ENCODE peak calls at places on chromosomes 12 and 14, in nine cellular contexts. O is body of pancreas, Y is OCI-M1, Q is GM03348, K is AG09319, U is endodermal cell, F is DMS79, N is HCEC 1CT, A is astrocyte of the spinal cord. S is an unnamed sample.
A peak's percentile ranks its signal among the peaks of the same experiment; 100 is the strongest.

GRCh38 chr12:47413806-47414205 is 292.0 kb downstream of the RPAP3 start:
- DNase-seq in O (no peak), Y (no peak), Q (peak; percentile 72), K (no peak), U (no peak), F (no peak), N (no peak), A (peak; percentile 33), S (no peak)

GRCh38 chr14:104102282-104102914 is 16.9 kb downstream of the ASPG start:
- DNase-seq in O (no peak), Y (no peak), Q (no peak), K (no peak), U (peak; percentile 29), F (no peak), N (no peak), A (no peak), S (no peak)

GRCh38 chr12:59452746-59453145 is 143.1 kb upstream of the SLC16A7 start:
- DNase-seq in O (no peak), Y (no peak), Q (peak; percentile 11), K (peak; percentile 11), U (no peak), F (no peak), N (peak; percentile 8), A (no peak), S (no peak)

GRCh38 chr12:27018071-27018470 is 3.9 kb upstream of the TM7SF3 start:
- DNase-seq in O (no peak), Y (peak; percentile 45), Q (no peak), K (no peak), U (no peak), F (no peak), N (no peak), A (no peak), S (peak; percentile 29)

GRCh38 chr12:92462049-92462448 is 240.7 kb upstream of the PLEKHG7 start:
- DNase-seq in O (no peak), Y (peak; percentile 66), Q (no peak), K (no peak), U (no peak), F (no peak), N (no peak), A (no peak), S (peak; percentile 73)

GRCh38 chr12:111361717-111362576 is 6.9 kb downstream of the PHETA1 start:
- DNase-seq in O (peak; percentile 78), Y (no peak), Q (no peak), K (no peak), U (no peak), F (no peak), N (no peak), A (no peak), S (no peak)

GRCh38 chr12:48779869-48780268 is 9.0 kb downstream of the ADCY6 start:
- DNase-seq in O (no peak), Y (peak; percentile 78), Q (no peak), K (no peak), U (no peak), F (no peak), N (peak; percentile 13), A (peak; percentile 78), S (peak; percentile 80)

GRCh38 chr12:48001426-48002178 is 2.7 kb downstream of the COL2A1 start:
- DNase-seq in O (peak; percentile 34), Y (no peak), Q (peak; percentile 88), K (no peak), U (peak; percentile 94), F (peak; percentile 36), N (peak; percentile 39), A (peak; percentile 29), S (peak; percentile 46)

GRCh38 chr12:59874781-59875180 is 279.0 kb downstream of the SLC16A7 start:
- DNase-seq in O (no peak), Y (no peak), Q (no peak), K (no peak), U (peak; percentile 54), F (no peak), N (no peak), A (no peak), S (no peak)